ENCODE peak calls at places on chromosomes 6 and 20, in ten cellular contexts. V is T1000; Q is stimulated activated CD4-positive, alpha-beta T cell treated with anti-CD3 and anti-CD28 coated beads, Interleukin-15, amount 100 ng/mL, for 1 hour; Z is HS-27A; N is cardiac fibroblast; T is cortex of kidney; H is naive thymus-derived CD8-positive, alpha-beta T cell; J is RPMI7951; G is NT2/D1; O is Jurkat, Clone E6-1. P is an unnamed sample.

GRCh38 chr6:127026247-127026646 is 92.2 kb upstream of the RSPO3 start:
- DNase-seq in V (no peak), Q (no peak), Z (no peak), N (no peak), T (no peak), H (no peak), J (peak), G (peak), O (no peak), P (no peak)

GRCh38 chr6:43753570-43754183 is 16.3 kb upstream of the VEGFA start:
- DNase-seq in V (no peak), Q (no peak), Z (no peak), N (no peak), T (no peak), H (no peak), J (no peak), G (no peak), O (no peak), P (no peak)

GRCh38 chr6:91299544-91300491 is 712.9 kb upstream of the MAP3K7 start:
- DNase-seq in V (peak), Q (no peak), Z (no peak), N (peak), T (no peak), H (no peak), J (peak), G (peak), O (no peak), P (no peak)

GRCh38 chr6:35804996-35805736 is at the start of gene LHFPL5:
- DNase-seq in V (no peak), Q (no peak), Z (no peak), N (peak), T (no peak), H (peak), J (peak), G (peak), O (peak), P (peak)

GRCh38 chr6:131784561-131784960 is 23.3 kb upstream of the ENPP1 start:
- DNase-seq in V (no peak), Q (no peak), Z (no peak), N (no peak), T (no peak), H (no peak), J (no peak), G (no peak), O (no peak), P (no peak)

GRCh38 chr20:53905019-53905847 is 165.2 kb downstream of the BCAS1 start:
- DNase-seq in V (no peak), Q (no peak), Z (no peak), N (no peak), T (no peak), H (no peak), J (no peak), G (no peak), O (no peak), P (no peak)

GRCh38 chr6:44084231-44085014 is 42.8 kb downstream of the MRPL14 start:
- DNase-seq in V (no peak), Q (no peak), Z (no peak), N (no peak), T (no peak), H (no peak), J (peak), G (no peak), O (no peak), P (peak)

GRCh38 chr6:96735332-96735731 is 101.9 kb downstream of the GPR63 start:
- DNase-seq in V (no peak), Q (no peak), Z (no peak), N (no peak), T (no peak), H (no peak), J (no peak), G (no peak), O (no peak), P (no peak)

GRCh38 chr20:49560186-49560585 is 7.8 kb downstream of the PTGIS start:
- DNase-seq in V (no peak), Q (no peak), Z (no peak), N (no peak), T (no peak), H (no peak), J (no peak), G (no peak), O (no peak), P (no peak)

GRCh38 chr20:57197352-57198198 is 68.9 kb downstream of the BMP7 start:
- DNase-seq in V (no peak), Q (no peak), Z (no peak), N (no peak), T (no peak), H (no peak), J (no peak), G (no peak), O (no peak), P (no peak)

P was measured in HepG2.